ENCODE peak calls at places on chromosome 12, in eight cellular contexts. B is GM12865, M is lower leg skin, T is esophagus squamous epithelium, F is foreskin fibroblast, J is heart left ventricle, L is fibroblast of pulmonary artery, Q is choroid plexus epithelial cell. H is an unnamed sample.

GRCh38 chr12:90757957-90758356 is 197.0 kb downstream of the CCER1 start:
- DNase-seq in J (no peak), B (no peak), M (no peak), L (no peak), Q (no peak), F (no peak), T (no peak), H (no peak)

GRCh38 chr12:10540776-10541205 is 35.1 kb downstream of the EIF2S3B start:
- DNase-seq in L (no peak), J (no peak), T (no peak), F (peak), Q (peak), B (peak), M (no peak), H (no peak)

GRCh38 chr12:129440278-129440677 is 463.5 kb downstream of the TMEM132D start:
- DNase-seq in L (no peak), Q (peak), M (no peak), B (no peak), J (no peak), T (no peak), F (no peak), H (no peak)

GRCh38 chr12:47023311-47023710 is 56.1 kb upstream of the PCED1B start:
- DNase-seq in M (no peak), J (no peak), T (no peak), F (no peak), Q (no peak), B (no peak), L (no peak), H (no peak)

GRCh38 chr12:75489613-75490210 is 9.2 kb downstream of the GLIPR1 start:
- DNase-seq in L (peak), Q (peak), B (peak), T (no peak), J (no peak), F (peak), M (no peak), H (no peak)

GRCh38 chr12:100138048-100138907 is 4.4 kb downstream of the BLTP3B start:
- DNase-seq in M (no peak), T (no peak), B (peak), F (peak), L (peak), Q (peak), J (no peak), H (no peak)

GRCh38 chr12:14850929-14851663 is 7.8 kb upstream of the ART4 start:
- DNase-seq in L (no peak), F (no peak), T (no peak), M (no peak), Q (no peak), J (no peak), B (peak), H (no peak)

GRCh38 chr12:84508325-84508861 is 404.2 kb downstream of the SLC6A15 start:
- DNase-seq in Q (peak), L (peak), F (peak), B (peak), M (no peak), J (no peak), T (no peak), H (peak)

GRCh38 chr12:2752676-2753371 is 41.9 kb upstream of the FKBP4 start:
- DNase-seq in Q (peak), M (peak), F (peak), L (peak), J (peak), B (peak), T (peak), H (no peak)

GRCh38 chr12:91877022-91877421 is 268.6 kb downstream of the BTG1 start:
- DNase-seq in L (peak), B (peak), T (peak), F (peak), M (no peak), J (peak), Q (peak), H (no peak)

GRCh38 chr12:8035440-8036010 is 3.0 kb downstream of the FOXJ2 start:
- DNase-seq in J (no peak), Q (no peak), F (peak), T (no peak), L (no peak), M (no peak), B (no peak), H (no peak)

GRCh38 chr12:131620946-131621681 is 89.8 kb upstream of the SFSWAP start:
- DNase-seq in F (no peak), L (no peak), M (no peak), Q (no peak), B (no peak), J (no peak), T (no peak), H (no peak)

GRCh38 chr12:52215587-52216031 is 17.4 kb upstream of the KRT7 start:
- DNase-seq in J (no peak), T (no peak), Q (peak), B (no peak), L (no peak), F (peak), M (peak), H (no peak)

GRCh38 chr12:132638541-132639408 is 20.2 kb downstream of the P2RX2 start:
- DNase-seq in J (no peak), M (no peak), L (peak), Q (peak), F (peak), B (no peak), T (no peak), H (peak)

GRCh38 chr12:15227004-15227679 is 5.9 kb upstream of the RERG start:
- DNase-seq in T (no peak), B (peak), L (peak), M (no peak), F (peak), J (peak), Q (peak), H (no peak)

GRCh38 chr12:111361717-111362576 is 6.9 kb downstream of the PHETA1 start:
- DNase-seq in F (no peak), T (no peak), Q (no peak), B (no peak), L (peak), J (peak), M (no peak), H (no peak)

GRCh38 chr12:30045171-30045570 is 261.4 kb upstream of the TMTC1 start:
- DNase-seq in L (no peak), F (no peak), B (no peak), T (no peak), M (no peak), J (no peak), Q (no peak), H (no peak)

GRCh38 chr12:30044206-30044605 is 260.5 kb upstream of the TMTC1 start:
- DNase-seq in M (no peak), Q (no peak), J (no peak), F (no peak), L (no peak), T (no peak), B (no peak), H (no peak)

GRCh38 chr12:30046376-30046775 is 262.6 kb upstream of the TMTC1 start:
- DNase-seq in F (no peak), Q (peak), L (no peak), M (no peak), J (no peak), T (no peak), B (no peak), H (no peak)

GRCh38 chr12:30043151-30043550 is 259.4 kb upstream of the TMTC1 start:
- DNase-seq in J (no peak), M (no peak), L (no peak), F (peak), Q (no peak), B (no peak), T (no peak), H (no peak)

DNA sequence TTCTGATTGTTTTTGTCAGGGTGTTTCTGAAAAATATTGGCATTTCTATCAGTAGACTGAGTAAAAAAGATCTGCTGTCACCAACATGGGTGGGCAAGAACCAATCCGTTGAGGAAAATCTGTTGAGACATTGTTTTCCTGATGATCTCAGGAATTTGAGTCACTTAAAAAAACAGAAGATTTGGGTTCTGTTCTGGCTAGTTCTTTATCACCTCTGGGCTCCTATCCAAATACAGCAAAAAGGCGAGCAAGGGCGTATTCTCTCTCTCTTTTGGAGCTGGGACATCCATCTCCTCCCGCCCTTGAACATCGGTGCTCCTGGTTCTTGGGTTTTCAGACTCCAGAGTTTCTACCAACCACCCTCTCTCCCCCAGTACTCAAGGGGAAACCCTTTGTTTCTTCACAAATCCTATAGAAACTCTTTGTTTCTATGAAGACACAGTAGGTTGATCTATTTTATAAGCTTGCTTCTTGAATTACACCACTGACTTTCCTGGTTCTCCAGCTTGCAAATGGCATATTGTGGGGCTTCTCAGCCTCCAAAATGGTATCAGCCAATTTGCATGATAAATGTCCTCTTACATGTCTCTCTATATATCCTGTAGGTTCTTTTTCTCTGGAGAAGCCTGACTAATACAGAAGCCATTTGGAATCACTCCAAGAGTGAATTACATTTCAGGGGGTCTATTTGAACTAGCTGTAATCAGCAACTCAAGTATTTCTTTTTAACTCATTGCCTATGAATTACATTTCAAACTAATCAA is 263.9 kb upstream of the TMTC1 start:
- DNase-seq in Q (peak), B (no peak), J (no peak), L (peak), F (peak), M (no peak), T (no peak), H (no peak)
- TF ChIP-seq CTCF in Q (no peak), B (no peak), J (no peak), L (no peak), F (no peak), M (no peak), T (no peak), H (no peak)

GRCh38 chr12:110343114-110343513 is 60.4 kb downstream of the ANAPC7 start:
- DNase-seq in L (no peak), M (no peak), J (no peak), T (no peak), F (no peak), B (no peak), Q (no peak), H (no peak)

GRCh38 chr12:110344657-110345056 is 58.9 kb downstream of the ANAPC7 start:
- DNase-seq in M (no peak), Q (no peak), T (no peak), L (no peak), F (no peak), B (no peak), J (no peak), H (no peak)

GRCh38 chr12:110343921-110344555 is 59.5 kb downstream of the ANAPC7 start:
- DNase-seq in Q (no peak), L (no peak), J (no peak), B (no peak), M (no peak), F (no peak), T (no peak), H (no peak)

GRCh38 chr12:110345963-110346362 is 57.5 kb downstream of the ANAPC7 start:
- DNase-seq in M (no peak), L (no peak), T (no peak), B (no peak), F (no peak), Q (no peak), J (no peak), H (no peak)

DNA sequence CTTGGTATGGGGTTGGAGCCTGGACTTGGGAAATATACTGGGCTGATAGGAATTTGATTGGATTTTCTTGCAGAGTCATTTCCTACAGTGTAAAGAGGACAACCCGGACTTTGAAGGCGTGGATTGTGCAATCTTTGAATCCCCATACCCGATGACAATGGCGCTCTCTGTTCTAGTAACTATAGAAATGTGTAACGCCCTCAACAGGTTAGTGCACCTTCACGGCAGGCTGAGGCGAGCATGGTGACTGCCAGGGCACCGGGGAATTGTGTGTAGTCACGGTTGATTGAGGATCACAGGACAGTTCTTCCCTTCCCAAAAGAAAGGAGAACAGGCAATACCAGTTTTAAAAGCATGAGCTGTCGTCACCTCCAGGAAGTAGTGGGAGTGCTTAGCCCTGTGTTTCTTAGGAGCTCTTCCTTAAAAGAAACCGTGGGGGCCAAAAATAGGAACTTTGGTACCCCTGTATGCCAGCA is 58.3 kb downstream of the ANAPC7 start:
- DNase-seq in T (peak), Q (no peak), B (no peak), M (no peak), J (no peak), F (no peak), L (no peak), H (no peak)
- H3K4me3 ChIP-seq in T (no peak), Q (no peak), B (no peak), M (no peak), J (no peak), F (no peak), L (no peak), H (no peak)

GRCh38 chr12:71664411-71665108 is 459 bp downstream of the THAP2 start:
- DNase-seq in M (no peak), Q (peak), B (no peak), L (peak), T (peak), J (no peak), F (peak), H (no peak)

GRCh38 chr12:71665109-71665476 is 992 bp downstream of the THAP2 start:
- DNase-seq in J (no peak), M (no peak), T (no peak), F (no peak), Q (no peak), B (no peak), L (no peak), H (no peak)

GRCh38 chr12:71661977-71662522 is 1.6 kb downstream of the ZFC3H1 start:
- DNase-seq in M (no peak), F (peak), B (no peak), J (no peak), L (peak), T (no peak), Q (peak), H (no peak)

GRCh38 chr12:71662861-71663560 is 637 bp downstream of the ZFC3H1 start:
- DNase-seq in T (peak), B (peak), L (peak), M (peak), Q (peak), F (peak), J (peak), H (no peak)

GRCh38 chr12:71663561-71664410 is at the start of the genes THAP2 and ZFC3H1:
- DNase-seq in T (peak), L (peak), F (peak), J (peak), Q (peak), M (peak), B (peak), H (peak)
- TF ChIP-seq CTCF in T (no peak), L (peak), F (peak), J (no peak), Q (peak), M (no peak), B (peak), H (peak)

GRCh38 chr12:106134294-106134949 is 4.3 kb downstream of the NUAK1 start:
- DNase-seq in J (no peak), M (no peak), F (no peak), B (no peak), Q (no peak), L (no peak), T (no peak), H (no peak)

GRCh38 chr12:106137456-106138278 is 1.1 kb downstream of the NUAK1 start:
- DNase-seq in L (no peak), F (peak), M (no peak), T (no peak), B (no peak), Q (peak), J (no peak), H (no peak)

GRCh38 chr12:106136263-106136662 is 2.5 kb downstream of the NUAK1 start:
- DNase-seq in Q (peak), M (peak), J (peak), B (peak), T (no peak), F (peak), L (peak), H (peak)

GRCh38 chr12:106135075-106135474 is 3.7 kb downstream of the NUAK1 start:
- DNase-seq in T (no peak), L (peak), J (no peak), F (peak), B (no peak), M (no peak), Q (peak), H (no peak)

DNA sequence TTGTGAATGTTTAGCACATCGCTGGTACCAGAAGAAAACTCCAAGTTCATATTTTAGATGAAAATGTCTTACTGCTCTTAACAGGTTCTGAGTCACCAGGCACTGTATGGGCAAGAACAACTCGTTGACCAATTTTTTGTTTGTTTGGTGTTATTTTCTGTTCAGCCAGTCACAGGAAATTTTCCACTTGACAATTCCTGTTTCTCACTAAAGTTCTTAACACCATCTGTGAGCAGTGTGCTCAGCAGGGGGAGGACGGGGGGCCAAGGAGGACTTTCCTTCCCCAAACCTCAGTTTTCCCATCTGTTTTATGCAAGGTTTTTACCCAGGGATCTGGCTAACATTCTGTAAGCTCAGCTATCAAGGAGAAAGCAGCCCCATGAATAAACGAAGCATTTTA is 3.0 kb downstream of the NUAK1 start:
- DNase-seq in M (no peak), T (no peak), Q (peak), J (no peak), B (no peak), L (peak), F (peak), H (no peak)
- H3K4me3 ChIP-seq in M (no peak), T (no peak), Q (peak), J (peak), B (no peak), L (peak), F (peak), H (peak)

GRCh38 chr12:12704593-12705230 is 8.7 kb upstream of the GPR19 start:
- DNase-seq in F (peak), Q (peak), T (no peak), B (peak), M (no peak), J (peak), L (peak), H (peak)
- TF ChIP-seq CTCF in F (peak), Q (peak), T (peak), B (peak), M (no peak), J (peak), L (peak), H (peak)

GRCh38 chr12:95385246-95385645 is 88.7 kb upstream of the METAP2 start:
- DNase-seq in B (no peak), M (no peak), L (peak), T (no peak), J (no peak), F (peak), Q (peak), H (no peak)
- H3K4me3 ChIP-seq in B (no peak), M (no peak), L (peak), T (no peak), J (peak), F (peak), Q (peak), H (peak)